ENCODE peak calls at places on chromosomes 12 and 14, in eight cellular contexts. I is A549, B is OCI-LY7, Q is thyroid gland, D is neuronal stem cell, F is fibroblast of the aortic adventitia, S is iPS DF 6.9, Z is K562. T is an unnamed sample.

GRCh38 chr12:46110220-46110700 is 119.9 kb upstream of the SCAF11 start:
- DNase-seq in Z (no peak), D (no peak), F (no peak), Q (peak; percentile 44), I (no peak), B (peak; percentile 58), S (no peak), T (no peak)

GRCh38 chr12:38601970-38602369 is 285.4 kb downstream of the ALG10B start:
- DNase-seq in Q (no peak), S (no peak), D (no peak), B (no peak), Z (no peak), I (no peak), F (no peak), T (no peak)

GRCh38 chr14:101776315-101776714 is 14.8 kb downstream of the PPP2R5C start:
- DNase-seq in Q (no peak), Z (no peak), D (no peak), F (no peak), S (no peak), B (peak; percentile 79), I (no peak), T (no peak)

GRCh38 chr14:80946187-80946586 is 4.6 kb upstream of the CEP128 start:
- DNase-seq in S (no peak), I (no peak), Z (no peak), D (no peak), Q (no peak), F (no peak), B (no peak), T (no peak)

GRCh38 chr12:92912672-92913071 is 16.4 kb downstream of the EEA1 start:
- DNase-seq in B (no peak), I (no peak), F (no peak), D (no peak), Z (no peak), S (no peak), Q (no peak), T (no peak)

GRCh38 chr12:112747501-112747900 is 44.0 kb upstream of the RPH3A start:
- DNase-seq in D (no peak), S (no peak), Z (no peak), I (no peak), F (no peak), Q (no peak), B (no peak), T (no peak)

GRCh38 chr12:122840580-122841513 is 5.6 kb downstream of the HIP1R start:
- DNase-seq in D (no peak), S (no peak), Z (no peak), F (no peak), I (no peak), B (no peak), Q (no peak), T (no peak)

GRCh38 chr14:65335548-65335947 is 77.0 kb upstream of the FUT8 start:
- DNase-seq in B (no peak), D (no peak), F (no peak), S (no peak), Q (no peak), I (no peak), Z (no peak), T (no peak)

GRCh38 chr12:18275974-18276373 is 14.7 kb downstream of the PIK3C2G start:
- DNase-seq in D (no peak), B (no peak), Q (no peak), Z (no peak), S (no peak), F (no peak), I (peak; percentile 2), T (no peak)

GRCh38 chr14:53538316-53538851 is 385.3 kb upstream of the DDHD1 start:
- DNase-seq in I (no peak), S (no peak), F (peak; percentile 39), Z (no peak), B (no peak), D (no peak), Q (no peak), T (peak; percentile 54)

GRCh38 chr14:64786296-64787149 is 82.3 kb downstream of the PLEKHG3 start:
- DNase-seq in D (no peak), Z (no peak), S (no peak), I (no peak), B (no peak), Q (no peak), F (peak; percentile 57), T (no peak)

GRCh38 chr12:79086546-79086945 is 222.0 kb downstream of the SYT1 start:
- DNase-seq in D (no peak), Q (no peak), I (no peak), S (no peak), F (peak; percentile 15), Z (no peak), B (no peak), T (no peak)

GRCh38 chr12:124927325-124928094 is 13.1 kb upstream of the UBC start:
- DNase-seq in F (peak; percentile 90), D (peak; percentile 91), Z (peak; percentile 92), I (peak; percentile 81), B (peak; percentile 85), S (peak; percentile 68), Q (peak; percentile 90), T (no peak)

GRCh38 chr12:101276433-101276832 is 3.5 kb upstream of the UTP20 start:
- DNase-seq in F (no peak), Z (no peak), I (no peak), S (no peak), Q (no peak), D (no peak), B (no peak), T (no peak)

GRCh38 chr14:101709962-101710891 is 51.3 kb upstream of the PPP2R5C start:
- DNase-seq in Q (no peak), F (no peak), D (no peak), I (no peak), Z (peak; percentile 94), B (no peak), S (no peak), T (no peak)

GRCh38 chr12:56346663-56347062 is 8.0 kb downstream of the IL23A start:
- DNase-seq in B (no peak), I (no peak), D (no peak), Z (peak; percentile 43), S (no peak), Q (no peak), F (no peak), T (no peak)

GRCh38 chr14:105476937-105477658 is 2.5 kb downstream of the CRIP2 start:
- DNase-seq in S (no peak), F (no peak), Z (no peak), D (no peak), I (no peak), Q (no peak), B (no peak), T (no peak)
- H3K4me3 ChIP-seq in S (no peak overlapping the region), F (peak overlapping the region; percentile 76), Z (no peak overlapping the region), D (peak overlapping the region; percentile 91), I (no peak overlapping the region), Q (no peak overlapping the region), B (no peak overlapping the region), T (no peak overlapping the region)

DNA sequence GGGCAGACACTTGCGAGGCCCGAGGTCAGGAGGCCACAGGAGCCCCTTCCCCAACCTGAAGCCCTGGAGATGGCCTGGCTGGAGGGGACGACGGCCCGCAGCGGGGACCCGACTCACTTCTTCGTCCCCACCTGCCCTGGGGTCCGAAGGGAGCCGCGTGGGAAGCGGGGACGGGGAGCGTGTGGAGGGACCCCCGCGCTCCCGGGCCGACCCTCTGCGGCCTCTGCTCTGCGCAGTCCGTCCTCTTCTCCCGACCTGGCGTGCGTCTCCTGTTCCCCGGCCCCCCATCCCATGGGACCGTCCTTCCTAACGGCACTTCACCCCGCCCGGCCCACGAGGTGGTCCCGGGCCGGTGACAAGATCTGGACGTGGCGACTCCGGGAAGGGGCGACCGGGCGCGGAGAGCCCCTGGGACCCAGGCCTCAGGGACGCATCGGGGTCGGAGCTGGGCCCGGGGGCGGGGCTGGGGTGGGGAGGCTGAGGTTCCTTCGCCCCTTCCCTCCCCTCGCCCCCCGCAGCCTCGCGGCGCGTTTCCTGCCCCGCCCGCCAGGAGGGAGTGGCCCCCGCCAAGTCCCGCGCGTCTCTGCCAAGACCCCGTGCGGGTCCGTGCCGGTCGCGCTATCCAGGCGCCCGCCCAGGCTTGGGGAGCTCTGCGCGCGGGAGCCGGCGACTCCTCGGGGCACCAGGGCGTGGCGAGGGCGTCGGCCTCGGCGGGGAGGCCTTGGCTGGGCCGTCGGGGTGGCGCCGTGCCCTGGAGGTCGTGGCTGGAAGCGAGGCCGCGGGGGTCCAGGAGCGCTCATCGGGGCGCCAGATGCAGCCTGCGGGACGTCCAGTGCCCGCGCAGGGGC is 97.1 kb downstream of the TNFAIP2 start:
- DNase-seq in Q (peak; percentile 18), D (no peak), Z (no peak), S (no peak), F (no peak), I (no peak), B (no peak), T (no peak)
- H3K4me3 ChIP-seq in Q (no peak overlapping the region), D (no peak overlapping the region), Z (no peak overlapping the region), S (peak overlapping the region; percentile 41), F (peak overlapping the region; percentile 39), I (no peak overlapping the region), B (no peak overlapping the region), T (no peak overlapping the region)

GRCh38 chr14:93331375-93332031 is 1.3 kb downstream of the BTBD7 start:
- DNase-seq in S (no peak), Q (peak; percentile 37), B (no peak), Z (peak; percentile 25), D (no peak), I (no peak), F (no peak), T (no peak)

GRCh38 chr14:93328546-93328945 is 4.3 kb downstream of the BTBD7 start:
- DNase-seq in Q (no peak), D (no peak), Z (no peak), B (no peak), I (no peak), F (no peak), S (no peak), T (no peak)

GRCh38 chr14:93330609-93331000 is 2.2 kb downstream of the BTBD7 start:
- DNase-seq in Z (no peak), I (no peak), S (no peak), B (no peak), F (no peak), Q (no peak), D (no peak), T (no peak)

GRCh38 chr14:93332032-93332852 is 594 bp downstream of the BTBD7 start:
- DNase-seq in D (peak; percentile 61), I (no peak), F (peak; percentile 17), Q (peak; percentile 78), B (peak; percentile 69), Z (peak; percentile 65), S (no peak), T (no peak)

DNA sequence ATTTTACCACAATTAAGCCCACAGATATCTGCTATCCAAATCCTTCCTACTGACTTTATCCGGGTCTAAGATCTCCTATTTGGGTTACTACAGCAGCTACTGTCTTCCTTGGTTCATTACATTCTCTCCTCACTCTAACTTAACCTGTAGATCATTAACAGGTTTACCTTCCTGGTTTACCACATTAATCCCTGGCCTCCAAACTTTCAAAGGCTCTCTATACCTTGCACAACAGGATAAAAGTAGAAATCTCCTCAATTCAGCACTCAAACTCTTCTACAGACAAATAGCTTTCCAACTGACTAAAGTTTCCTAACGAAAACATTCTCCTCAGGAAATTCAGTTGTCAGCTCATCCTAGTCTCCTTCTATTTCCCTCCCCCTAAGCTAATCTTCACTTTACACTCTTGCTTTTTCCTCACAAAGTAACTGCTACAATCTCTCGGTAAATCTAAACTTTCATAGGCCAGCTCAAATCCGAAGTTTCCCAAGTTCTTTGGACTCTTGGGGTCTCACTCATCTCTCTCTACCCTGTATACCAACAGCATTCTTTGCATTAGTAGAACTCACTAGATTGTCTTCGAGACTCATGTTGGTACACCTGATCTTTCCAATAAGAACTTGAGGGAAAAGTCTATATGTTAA is 2.7 kb downstream of the BTBD7 start:
- DNase-seq in S (no peak), Q (no peak), F (no peak), Z (peak; percentile 15), B (no peak), I (no peak), D (no peak), T (no peak)
- H3K4me3 ChIP-seq in S (no peak overlapping the region), Q (no peak overlapping the region), F (no peak overlapping the region), Z (peak overlapping the region; percentile 9), B (no peak overlapping the region), I (peak overlapping the region; percentile 9), D (no peak overlapping the region), T (no peak overlapping the region)

GRCh38 chr14:104149617-104150141 is 11.3 kb downstream of the KIF26A start:
- DNase-seq in D (peak; percentile 72), Q (no peak), F (no peak), S (no peak), Z (no peak), B (no peak), I (no peak), T (no peak)
- H3K4me3 ChIP-seq in D (no peak overlapping the region), Q (no peak overlapping the region), F (no peak overlapping the region), S (no peak overlapping the region), Z (no peak overlapping the region), B (no peak overlapping the region), I (no peak overlapping the region), T (no peak overlapping the region)